ENCODE peak calls at places on chromosomes 3 and 15, in four cellular contexts. Z, H, T and X are unnamed samples.

GRCh38 chr15:90062023-90062728 is 40.1 kb downstream of the IDH2 start:
- DNase-seq in Z (no peak), H (no peak), T (no peak), X (peak; percentile 85)

GRCh38 chr3:167148121-167148520 is 232.0 kb downstream of the ZBBX start:
- DNase-seq in Z (no peak), H (no peak), T (no peak), X (no peak)

GRCh38 chr15:80618666-80619481 is 76.2 kb upstream of the ABHD17C start:
- DNase-seq in Z (no peak), H (no peak), T (no peak), X (no peak)

GRCh38 chr3:66303556-66303955 is 82.8 kb downstream of the SLC25A26 start:
- DNase-seq in Z (no peak), H (no peak), T (no peak), X (no peak)

GRCh38 chr3:150428562-150428961 is 20.5 kb downstream of the TSC22D2 start:
- DNase-seq in Z (no peak), H (no peak), T (no peak), X (no peak)

GRCh38 chr3:12822725-12823373 is 18.5 kb downstream of the RPL32 start:
- DNase-seq in Z (no peak), H (no peak), T (no peak), X (no peak)

GRCh38 chr15:20346082-20346805 is 195.4 kb downstream of the GOLGA6L6 start:
- DNase-seq in Z (no peak), H (no peak), T (no peak), X (peak; percentile 60)

GRCh38 chr3:180679178-180680096 is at the start of gene CCDC39:
- DNase-seq in Z (peak; percentile 45), H (peak; percentile 35), T (peak; percentile 52), X (peak; percentile 92)